ENCODE peak calls at places on chromosomes 11 and 22, in five cellular contexts. G is GDM1; H is aorta; T is CD8-positive, alpha-beta memory T cell; Z is skeletal muscle cell. P is an unnamed sample.

GRCh38 chr11:32088117-32088941 is 2.5 kb upstream of the RCN1 start:
- DNase-seq in G (no peak), H (peak; percentile 88), T (no peak), Z (peak; percentile 84), P (peak; percentile 12)

GRCh38 chr11:12007769-12008737 is at the start of gene DKK3:
- DNase-seq in G (no peak), H (no peak), T (no peak), Z (no peak), P (no peak)

GRCh38 chr22:29054251-29054767 is 7.3 kb downstream of the C22orf31 start:
- DNase-seq in G (no peak), H (no peak), T (no peak), Z (no peak), P (no peak)

GRCh38 chr11:124817036-124817435 is 16.8 kb upstream of the MSANTD2 start:
- DNase-seq in G (no peak), H (no peak), T (no peak), Z (no peak), P (no peak)

GRCh38 chr11:35142481-35143207 is 3.7 kb downstream of the CD44 start:
- DNase-seq in G (no peak), H (no peak), T (no peak), Z (no peak), P (no peak)

GRCh38 chr11:112318193-112318592 is 57.5 kb upstream of the PLET1 start:
- DNase-seq in G (no peak), H (no peak), T (no peak), Z (peak; percentile 89), P (no peak)

GRCh38 chr11:86588566-86589090 is 83.8 kb downstream of the ME3 start:
- DNase-seq in G (no peak), H (no peak), T (no peak), Z (no peak), P (no peak)

GRCh38 chr22:22167791-22168189 is 76.8 kb upstream of the VPREB1 start:
- DNase-seq in G (no peak), H (no peak), T (no peak), Z (no peak), P (no peak)

GRCh38 chr11:71391786-71392185 is 56.4 kb downstream of the DHCR7 start:
- DNase-seq in G (no peak), H (no peak), T (no peak), Z (no peak), P (no peak)

GRCh38 chr22:39138357-39138997 is 14.0 kb downstream of the CBX7 start:
- DNase-seq in G (no peak), H (no peak), T (no peak), Z (no peak), P (no peak)

GRCh38 chr11:62713343-62713742 is 5.9 kb downstream of the GNG3 start:
- DNase-seq in G (no peak), H (no peak), T (no peak), Z (no peak), P (no peak)

GRCh38 chr11:18229501-18229900 is 7.1 kb downstream of the SAA4 start:
- DNase-seq in G (no peak), H (no peak), T (no peak), Z (no peak), P (peak; percentile 85)

GRCh38 chr22:49203091-49203862 is 624.4 kb downstream of the BRD1 start:
- DNase-seq in G (no peak), H (no peak), T (no peak), Z (no peak), P (no peak)

GRCh38 chr11:37988031-37988430 is 1390.0 kb upstream of the RAG2 start:
- DNase-seq in G (no peak), H (no peak), T (no peak), Z (no peak), P (no peak)

GRCh38 chr22:45341503-45341902 is 31.8 kb downstream of the FAM118A start:
- DNase-seq in G (no peak), H (no peak), T (no peak), Z (no peak), P (no peak)

GRCh38 chr11:17683378-17684161 is 35.8 kb upstream of the MYOD1 start:
- DNase-seq in G (no peak), H (peak; percentile 58), T (no peak), Z (no peak), P (no peak)

P was measured in MV-4-11.